ENCODE peak calls at places on chromosomes 13 and 19, in seven cellular contexts. One of them, this sample, is unnamed.

GRCh38 chr13:21901772-21902708 is 231.2 kb downstream of the FGF9 start:
- DNase-seq in H9: peak
- DNase-seq in IMR-90: peak
- DNase-seq in mesenchymal stem cell: no peak
- DNase-seq in neuronal stem cell: no peak
- DNase-seq in H1: no peak
- DNase-seq in trophoblast cell: no peak
- DNase-seq in this sample: no peak

GRCh38 chr13:101875091-101875490 is 422.6 kb downstream of the ITGBL1 start:
- DNase-seq in H9: no peak
- DNase-seq in IMR-90: no peak
- DNase-seq in mesenchymal stem cell: no peak
- DNase-seq in neuronal stem cell: no peak
- DNase-seq in H1: no peak
- DNase-seq in trophoblast cell: no peak
- DNase-seq in this sample: no peak

GRCh38 chr13:98252931-98253470 is 75.9 kb upstream of the RNF113B start:
- DNase-seq in H9: no peak
- DNase-seq in IMR-90: peak
- DNase-seq in mesenchymal stem cell: peak
- DNase-seq in neuronal stem cell: no peak
- DNase-seq in H1: no peak
- DNase-seq in trophoblast cell: peak
- DNase-seq in this sample: peak

GRCh38 chr13:99199541-99200432 is 867 bp upstream of the UBAC2 start:
- DNase-seq in H9: no peak
- DNase-seq in IMR-90: no peak
- DNase-seq in mesenchymal stem cell: peak
- DNase-seq in neuronal stem cell: no peak
- DNase-seq in H1: no peak
- DNase-seq in trophoblast cell: peak
- DNase-seq in this sample: no peak

GRCh38 chr19:51259348-51260245 is 8.7 kb downstream of the SIGLECL1 start:
- DNase-seq in H9: peak
- DNase-seq in IMR-90: peak
- DNase-seq in mesenchymal stem cell: peak
- DNase-seq in neuronal stem cell: peak
- DNase-seq in H1: peak
- DNase-seq in trophoblast cell: peak
- DNase-seq in this sample: peak

GRCh38 chr13:46113596-46113995 is 8.8 kb upstream of the CPB2 start:
- DNase-seq in H9: no peak
- DNase-seq in IMR-90: no peak
- DNase-seq in mesenchymal stem cell: peak
- DNase-seq in neuronal stem cell: no peak
- DNase-seq in H1: no peak
- DNase-seq in trophoblast cell: peak
- DNase-seq in this sample: no peak

GRCh38 chr13:66778461-66778860 is 451.7 kb downstream of the PCDH9 start:
- DNase-seq in H9: no peak
- DNase-seq in IMR-90: no peak
- DNase-seq in mesenchymal stem cell: peak
- DNase-seq in neuronal stem cell: no peak
- DNase-seq in H1: no peak
- DNase-seq in trophoblast cell: no peak
- DNase-seq in this sample: no peak

GRCh38 chr13:42380420-42381164 is 108.6 kb downstream of the AKAP11 start:
- DNase-seq in H9: no peak
- DNase-seq in IMR-90: no peak
- DNase-seq in mesenchymal stem cell: no peak
- DNase-seq in neuronal stem cell: no peak
- DNase-seq in H1: no peak
- DNase-seq in trophoblast cell: no peak
- DNase-seq in this sample: no peak

GRCh38 chr19:30423481-30423880 is 51.3 kb downstream of the ZNF536 start:
- DNase-seq in H9: no peak
- DNase-seq in IMR-90: no peak
- DNase-seq in mesenchymal stem cell: no peak
- DNase-seq in neuronal stem cell: no peak
- DNase-seq in H1: no peak
- DNase-seq in trophoblast cell: no peak
- DNase-seq in this sample: no peak

GRCh38 chr19:2461751-2462634 is 5.2 kb upstream of the LMNB2 start:
- DNase-seq in H9: peak
- DNase-seq in IMR-90: peak
- DNase-seq in mesenchymal stem cell: peak
- DNase-seq in neuronal stem cell: peak
- DNase-seq in H1: peak
- DNase-seq in trophoblast cell: peak
- DNase-seq in this sample: peak

GRCh38 chr13:100633461-100633860 is 41.1 kb downstream of the TMTC4 start:
- DNase-seq in H9: no peak
- DNase-seq in IMR-90: peak
- DNase-seq in mesenchymal stem cell: peak
- DNase-seq in neuronal stem cell: no peak
- DNase-seq in H1: no peak
- DNase-seq in trophoblast cell: peak
- DNase-seq in this sample: no peak

GRCh38 chr13:92838786-92839185 is 387.8 kb upstream of the GPC6 start:
- DNase-seq in H9: no peak
- DNase-seq in IMR-90: peak
- DNase-seq in mesenchymal stem cell: peak
- DNase-seq in neuronal stem cell: no peak
- DNase-seq in H1: no peak
- DNase-seq in trophoblast cell: peak
- DNase-seq in this sample: no peak

GRCh38 chr13:39311619-39312018 is 273.4 kb downstream of the NHLRC3 start:
- DNase-seq in H9: no peak
- DNase-seq in IMR-90: no peak
- DNase-seq in mesenchymal stem cell: no peak
- DNase-seq in neuronal stem cell: no peak
- DNase-seq in H1: no peak
- DNase-seq in trophoblast cell: peak
- DNase-seq in this sample: no peak

GRCh38 chr19:12521996-12522395 is 29.3 kb downstream of the ZNF564 start:
- DNase-seq in H9: peak
- DNase-seq in IMR-90: no peak
- DNase-seq in mesenchymal stem cell: no peak
- DNase-seq in neuronal stem cell: no peak
- DNase-seq in H1: peak
- DNase-seq in trophoblast cell: peak
- DNase-seq in this sample: peak

GRCh38 chr13:93450226-93450625 is 223.6 kb downstream of the GPC6 start:
- DNase-seq in H9: no peak
- DNase-seq in IMR-90: peak
- DNase-seq in mesenchymal stem cell: peak
- DNase-seq in neuronal stem cell: no peak
- DNase-seq in H1: no peak
- DNase-seq in trophoblast cell: no peak
- DNase-seq in this sample: no peak

GRCh38 chr19:9041023-9041422 is 30.8 kb upstream of the MUC16 start:
- DNase-seq in H9: no peak
- DNase-seq in IMR-90: no peak
- DNase-seq in mesenchymal stem cell: no peak
- DNase-seq in neuronal stem cell: no peak
- DNase-seq in H1: no peak
- DNase-seq in trophoblast cell: no peak
- DNase-seq in this sample: no peak

GRCh38 chr13:44920013-44920412 is 69.3 kb downstream of the NUFIP1 start:
- DNase-seq in H9: no peak
- DNase-seq in IMR-90: no peak
- DNase-seq in mesenchymal stem cell: no peak
- DNase-seq in neuronal stem cell: no peak
- DNase-seq in H1: no peak
- DNase-seq in trophoblast cell: no peak
- DNase-seq in this sample: no peak

GRCh38 chr13:25067054-25067453 is 28.9 kb upstream of the PABPC3 start:
- DNase-seq in H9: peak
- DNase-seq in IMR-90: no peak
- DNase-seq in mesenchymal stem cell: no peak
- DNase-seq in neuronal stem cell: no peak
- DNase-seq in H1: no peak
- DNase-seq in trophoblast cell: no peak
- DNase-seq in this sample: peak

GRCh38 chr13:93318538-93318937 is 91.9 kb downstream of the GPC6 start:
- DNase-seq in H9: no peak
- DNase-seq in IMR-90: peak
- DNase-seq in mesenchymal stem cell: peak
- DNase-seq in neuronal stem cell: no peak
- DNase-seq in H1: no peak
- DNase-seq in trophoblast cell: no peak
- DNase-seq in this sample: peak

GRCh38 chr19:42154471-42155323 is 22.5 kb upstream of the POU2F2 start:
- DNase-seq in H9: no peak
- DNase-seq in IMR-90: no peak
- DNase-seq in mesenchymal stem cell: no peak
- DNase-seq in neuronal stem cell: no peak
- DNase-seq in H1: no peak
- DNase-seq in trophoblast cell: no peak
- DNase-seq in this sample: no peak

GRCh38 chr13:47853236-47853635 is 147.8 kb downstream of the SUCLA2 start:
- DNase-seq in H9: no peak
- DNase-seq in IMR-90: no peak
- DNase-seq in mesenchymal stem cell: peak
- DNase-seq in neuronal stem cell: no peak
- DNase-seq in H1: no peak
- DNase-seq in trophoblast cell: no peak
- DNase-seq in this sample: no peak

GRCh38 chr19:13483215-13483614 is 23.1 kb downstream of the CACNA1A start:
- DNase-seq in H9: no peak
- DNase-seq in IMR-90: no peak
- DNase-seq in mesenchymal stem cell: no peak
- DNase-seq in neuronal stem cell: no peak
- DNase-seq in H1: no peak
- DNase-seq in trophoblast cell: no peak
- DNase-seq in this sample: peak

GRCh38 chr19:7395793-7396192 is 47.1 kb downstream of the ARHGEF18 start:
- DNase-seq in H9: no peak
- DNase-seq in IMR-90: no peak
- DNase-seq in mesenchymal stem cell: peak
- DNase-seq in neuronal stem cell: no peak
- DNase-seq in H1: no peak
- DNase-seq in trophoblast cell: no peak
- DNase-seq in this sample: no peak

GRCh38 chr13:113329656-113330312 is 32.7 kb downstream of the LAMP1 start:
- DNase-seq in H9: no peak
- DNase-seq in IMR-90: no peak
- DNase-seq in mesenchymal stem cell: no peak
- DNase-seq in neuronal stem cell: no peak
- DNase-seq in H1: no peak
- DNase-seq in trophoblast cell: no peak
- DNase-seq in this sample: no peak
- H3K4ac ChIP-seq in H9: no peak
- H3K4ac ChIP-seq in IMR-90: no peak
- H3K4ac ChIP-seq in mesenchymal stem cell: no peak
- H3K4ac ChIP-seq in neuronal stem cell: no peak
- H3K4ac ChIP-seq in H1: no peak
- H3K4ac ChIP-seq in trophoblast cell: no peak
- H3K4ac ChIP-seq in this sample: no peak

DNA sequence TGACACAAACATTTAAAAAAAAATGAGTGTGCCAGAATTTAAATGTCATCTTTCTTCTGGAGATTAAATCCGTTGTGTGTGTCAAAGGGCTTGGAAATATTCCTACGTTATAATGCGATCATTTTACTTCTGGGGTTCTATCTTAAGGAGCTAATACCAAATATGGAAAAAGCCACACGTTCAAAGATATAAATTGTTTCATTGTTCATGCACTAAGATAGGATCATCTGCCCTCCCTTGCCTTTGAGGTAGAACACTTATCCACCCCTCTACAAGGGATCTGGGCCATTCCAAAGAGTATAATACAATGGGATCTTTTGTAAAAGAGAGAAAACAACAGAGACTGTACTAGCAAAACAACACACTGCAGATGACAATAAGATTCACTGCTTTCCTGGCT is 64.9 kb downstream of the ANKRD10 start:
- DNase-seq in H9: no peak
- DNase-seq in IMR-90: no peak
- DNase-seq in mesenchymal stem cell: no peak
- DNase-seq in neuronal stem cell: no peak
- DNase-seq in H1: no peak
- DNase-seq in trophoblast cell: no peak
- DNase-seq in this sample: no peak
- H4K8ac ChIP-seq in H9: no peak
- H4K8ac ChIP-seq in IMR-90: no peak
- H4K8ac ChIP-seq in mesenchymal stem cell: no peak
- H4K8ac ChIP-seq in neuronal stem cell: no peak
- H4K8ac ChIP-seq in H1: no peak
- H4K8ac ChIP-seq in trophoblast cell: no peak
- H4K8ac ChIP-seq in this sample: no peak

DNA sequence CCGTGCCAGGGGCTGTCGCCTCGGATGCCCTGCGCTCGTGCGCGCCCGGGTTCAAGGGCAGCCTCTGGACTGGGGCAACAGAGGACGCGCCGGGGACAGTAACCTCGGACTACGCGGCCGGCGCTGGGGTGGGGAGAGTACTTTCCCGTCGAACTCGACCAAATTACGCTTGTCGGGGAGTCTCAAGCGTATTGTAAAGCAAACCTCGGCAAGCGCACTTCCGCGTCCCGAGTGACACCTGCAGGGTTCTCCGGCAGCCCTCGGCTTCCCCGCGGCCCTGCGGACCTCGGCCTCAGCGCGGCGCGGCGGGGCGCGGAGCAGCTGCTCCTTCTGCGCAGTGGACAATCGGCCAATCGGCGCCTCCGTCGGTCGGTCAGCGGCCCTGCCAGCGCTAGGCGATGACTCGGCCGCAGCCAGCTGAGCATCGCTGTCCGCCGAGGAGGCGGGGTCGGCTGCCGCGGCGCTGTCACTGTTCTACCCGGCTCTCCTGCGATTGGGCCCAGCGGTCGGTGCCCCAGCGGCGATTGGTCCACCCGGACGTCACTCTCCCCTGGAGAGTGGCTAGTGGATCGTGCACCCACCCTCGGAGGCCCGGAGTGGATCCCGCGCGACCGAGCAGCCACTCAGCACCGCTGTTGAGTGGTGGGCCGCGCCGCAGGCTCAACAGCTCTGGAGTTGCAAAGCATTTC is at the start of gene SLC46A3:
- DNase-seq in H9: peak
- DNase-seq in IMR-90: peak
- DNase-seq in mesenchymal stem cell: peak
- DNase-seq in neuronal stem cell: peak
- DNase-seq in H1: peak
- DNase-seq in trophoblast cell: peak
- DNase-seq in this sample: peak
- H3K4ac ChIP-seq in H9: no peak
- H3K4ac ChIP-seq in IMR-90: peak
- H3K4ac ChIP-seq in mesenchymal stem cell: peak
- H3K4ac ChIP-seq in neuronal stem cell: no peak
- H3K4ac ChIP-seq in H1: no peak
- H3K4ac ChIP-seq in trophoblast cell: no peak
- H3K4ac ChIP-seq in this sample: peak

DNA sequence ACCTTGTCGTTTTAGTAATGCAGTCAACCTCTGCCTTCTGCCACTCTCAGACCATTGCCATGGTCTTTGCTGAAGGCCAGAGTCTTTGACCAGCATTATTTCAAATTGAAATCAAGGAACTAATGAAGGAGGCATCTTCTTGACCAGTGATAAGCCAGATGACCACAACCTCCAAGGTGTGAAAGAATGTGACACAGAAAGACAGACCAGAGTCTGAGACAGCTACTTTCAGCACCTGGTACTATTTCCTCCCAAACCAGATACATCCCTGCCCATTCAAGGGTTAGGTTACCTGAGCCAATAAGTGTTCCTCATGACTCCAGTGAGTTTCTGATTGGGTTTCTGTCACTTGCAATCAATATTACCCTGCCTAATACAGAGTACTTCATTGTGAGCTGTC is 20.3 kb upstream of the RNASEH2B start:
- DNase-seq in H9: no peak
- DNase-seq in IMR-90: no peak
- DNase-seq in mesenchymal stem cell: no peak
- DNase-seq in neuronal stem cell: no peak
- DNase-seq in H1: no peak
- DNase-seq in trophoblast cell: no peak
- DNase-seq in this sample: no peak
- H4K8ac ChIP-seq in H9: no peak
- H4K8ac ChIP-seq in IMR-90: no peak
- H4K8ac ChIP-seq in mesenchymal stem cell: no peak
- H4K8ac ChIP-seq in neuronal stem cell: no peak
- H4K8ac ChIP-seq in H1: no peak
- H4K8ac ChIP-seq in trophoblast cell: no peak
- H4K8ac ChIP-seq in this sample: no peak

This sample was measured in mesendoderm.